ENCODE peak calls at places on chromosomes 7 and 10, in six cellular contexts. P, W, E, C, U and V are unnamed samples.

GRCh38 chr10:83214178-83214577 is 925.1 kb upstream of the GHITM start:
- DNase-seq in E (no peak), U (no peak), C (no peak), W (no peak), P (no peak), V (no peak)

GRCh38 chr10:3330687-3331086 is 158.1 kb upstream of the PITRM1 start:
- DNase-seq in C (no peak), P (peak; percentile 65), W (no peak), U (no peak), E (peak; percentile 68), V (no peak)

GRCh38 chr10:26810435-26811026 is 50.2 kb downstream of the ABI1 start:
- DNase-seq in W (no peak), E (no peak), C (no peak), U (no peak), P (no peak), V (no peak)

GRCh38 chr7:91945476-91945875 is 4.8 kb downstream of the AKAP9 start:
- DNase-seq in E (no peak), P (peak; percentile 90), W (no peak), U (no peak), C (no peak), V (no peak)

GRCh38 chr10:103651783-103652476 is 158.4 kb downstream of the NEURL1 start:
- DNase-seq in U (no peak), W (no peak), E (no peak), C (peak; percentile 83), P (no peak), V (peak; percentile 61)

GRCh38 chr10:87093461-87094372 is 926 bp downstream of the GLUD1 start:
- DNase-seq in E (peak; percentile 70), U (no peak), W (peak; percentile 57), C (peak; percentile 80), P (peak; percentile 68), V (peak; percentile 73)

GRCh38 chr7:155618708-155619633 is 25.5 kb upstream of the RBM33 start:
- DNase-seq in W (no peak), U (no peak), C (peak; percentile 79), E (no peak), P (no peak), V (peak; percentile 76)

GRCh38 chr7:36441344-36442022 is 51.8 kb downstream of the ANLN start:
- DNase-seq in C (no peak), P (no peak), E (no peak), U (peak; percentile 50), W (no peak), V (no peak)

GRCh38 chr10:99124376-99124775 is 111.3 kb downstream of the HPSE2 start:
- DNase-seq in E (peak; percentile 50), W (no peak), P (no peak), U (no peak), C (no peak), V (no peak)

GRCh38 chr10:122850705-122851640 is 5.3 kb upstream of the CUZD1 start:
- DNase-seq in P (peak; percentile 54), W (no peak), C (no peak), U (no peak), E (no peak), V (no peak)

GRCh38 chr7:672891-673290 is 53.6 kb upstream of the DNAAF5 start:
- DNase-seq in E (no peak), C (no peak), P (no peak), W (no peak), U (no peak), V (no peak)

GRCh38 chr7:11212080-11212711 is 238.5 kb downstream of the PHF14 start:
- DNase-seq in U (peak; percentile 87), P (peak; percentile 89), E (no peak), C (peak; percentile 66), W (no peak), V (peak; percentile 53)

GRCh38 chr10:78732381-78732780 is 336.4 kb upstream of the ZMIZ1 start:
- DNase-seq in U (no peak), C (no peak), P (no peak), W (no peak), E (no peak), V (no peak)

GRCh38 chr10:132636358-132636757 is 98.8 kb downstream of the INPP5A start:
- DNase-seq in U (no peak), C (no peak), E (no peak), W (no peak), P (no peak), V (no peak)